ENCODE peak calls at places on chromosomes 16 and 17, in eight cellular contexts. C, R, P, O, F, B, H and T are unnamed samples.

GRCh38 chr16:8753411-8754054 is 43.9 kb downstream of the TMEM186 start:
- DNase-seq in C (no peak), B (no peak), H (no peak), R (no peak), F (no peak), P (no peak), O (no peak), T (peak; percentile 19)

GRCh38 chr17:38584350-38584925 is 21.3 kb downstream of the SRCIN1 start:
- DNase-seq in C (peak; percentile 84), O (peak; percentile 24), P (peak; percentile 84), H (peak; percentile 57), F (peak; percentile 74), R (peak; percentile 49), B (peak; percentile 56), T (peak; percentile 27)

GRCh38 chr16:48123104-48123788 is 32.5 kb downstream of the ABCC12 start:
- DNase-seq in R (peak; percentile 64), P (peak; percentile 97), B (no peak), C (no peak), H (no peak), O (no peak), F (peak; percentile 58), T (peak; percentile 98)

GRCh38 chr17:21295036-21295952 is 10.8 kb downstream of the MAP2K3 start:
- DNase-seq in F (no peak), R (no peak), O (no peak), P (no peak), C (no peak), B (no peak), H (no peak), T (peak; percentile 27)

GRCh38 chr17:15349119-15349518 is 7.7 kb upstream of the TEKT3 start:
- DNase-seq in O (no peak), H (no peak), P (peak; percentile 20), B (no peak), R (no peak), C (no peak), F (no peak), T (no peak)

GRCh38 chr16:17331071-17331521 is 139.7 kb downstream of the XYLT1 start:
- DNase-seq in C (no peak), P (no peak), F (no peak), R (no peak), O (no peak), B (no peak), H (no peak), T (no peak)

GRCh38 chr17:50699410-50699809 is 8.3 kb downstream of the ANKRD40 start:
- DNase-seq in R (no peak), F (no peak), H (no peak), C (no peak), P (no peak), O (no peak), B (no peak), T (no peak)

GRCh38 chr16:76182092-76182635 is 95.0 kb upstream of the CNTNAP4 start:
- DNase-seq in R (no peak), O (no peak), F (no peak), B (no peak), C (peak; percentile 77), H (no peak), P (no peak), T (no peak)

GRCh38 chr17:559699-560378 is 154.8 kb downstream of the VPS53 start:
- DNase-seq in F (no peak), P (peak; percentile 62), R (no peak), B (no peak), C (no peak), O (no peak), H (no peak), T (peak; percentile 99)

GRCh38 chr17:67648032-67648761 is 69.5 kb upstream of the NOL11 start:
- DNase-seq in O (no peak), F (no peak), R (no peak), C (no peak), B (no peak), P (no peak), H (no peak), T (no peak)

GRCh38 chr17:69175812-69176517 is 34.3 kb upstream of the ABCA6 start:
- DNase-seq in R (no peak), H (no peak), B (no peak), F (no peak), O (no peak), P (peak; percentile 58), C (no peak), T (peak; percentile 89)

GRCh38 chr17:1365445-1366039 is 34.5 kb downstream of the YWHAE start:
- DNase-seq in R (no peak), B (peak; percentile 38), H (peak; percentile 40), F (peak; percentile 37), P (peak; percentile 59), O (no peak), C (peak; percentile 89), T (peak; percentile 77)

GRCh38 chr17:54521137-54521536 is 379.5 kb upstream of the TOM1L1 start:
- DNase-seq in H (no peak), C (no peak), P (no peak), B (no peak), O (no peak), F (no peak), R (no peak), T (no peak)

GRCh38 chr17:14373587-14374259 is 72.8 kb downstream of the HS3ST3B1 start:
- DNase-seq in P (no peak), C (no peak), B (no peak), O (no peak), F (no peak), R (no peak), H (no peak), T (peak; percentile 20)

GRCh38 chr16:8952281-8952751 is 11.4 kb downstream of the USP7 start:
- DNase-seq in F (no peak), P (no peak), C (no peak), R (no peak), B (no peak), O (no peak), H (no peak), T (no peak)

GRCh38 chr16:74901606-74902005 is 83.3 kb downstream of the WDR59 start:
- DNase-seq in P (no peak), B (no peak), C (no peak), O (no peak), R (no peak), F (no peak), H (no peak), T (no peak)

GRCh38 chr17:50884354-50885311 is 18.5 kb upstream of the TOB1 start:
- DNase-seq in C (no peak), R (no peak), H (no peak), F (no peak), O (no peak), B (no peak), P (peak; percentile 25), T (peak; percentile 89)

GRCh38 chr16:66238696-66239095 is 127.8 kb upstream of the CDH5 start:
- DNase-seq in P (no peak), B (no peak), F (no peak), R (no peak), O (no peak), C (no peak), H (no peak), T (no peak)

GRCh38 chr17:81518785-81519283 is 6.2 kb upstream of the ACTG1 start:
- DNase-seq in B (no peak), O (no peak), H (no peak), R (no peak), P (peak; percentile 51), F (peak; percentile 67), C (no peak), T (no peak)

GRCh38 chr17:57562231-57562630 is 182.9 kb downstream of the CCDC182 start:
- DNase-seq in B (no peak), O (no peak), C (peak; percentile 55), R (no peak), P (no peak), F (no peak), H (no peak), T (no peak)

GRCh38 chr16:80803341-80804060 is 897 bp downstream of the CDYL2 start:
- DNase-seq in B (peak; percentile 10), P (peak; percentile 8), C (peak; percentile 41), O (no peak), H (peak; percentile 24), F (peak; percentile 66), R (no peak), T (peak; percentile 8)

GRCh38 chr16:6643083-6643686 is 689.5 kb upstream of the RBFOX1 start:
- DNase-seq in P (peak; percentile 18), B (peak; percentile 21), R (no peak), H (peak; percentile 2), O (no peak), C (peak; percentile 84), F (peak; percentile 31), T (peak; percentile 34)

GRCh38 chr17:56392274-56392673 is 201.2 kb upstream of the NOG start:
- DNase-seq in F (no peak), H (no peak), R (no peak), O (no peak), C (no peak), B (no peak), P (no peak), T (no peak)

GRCh38 chr17:65294184-65294719 is 157.1 kb downstream of the RGS9 start:
- DNase-seq in R (peak; percentile 37), H (peak; percentile 30), P (peak; percentile 71), C (peak; percentile 49), B (peak; percentile 20), O (peak; percentile 6), F (peak; percentile 70), T (peak; percentile 75)

GRCh38 chr17:50469005-50469605 is 425 bp upstream of the CHAD start:
- DNase-seq in B (no peak), P (no peak), H (no peak), O (no peak), C (no peak), F (no peak), R (no peak), T (no peak)

GRCh38 chr16:30076276-30076791 is 540 bp downstream of the PPP4C start:
- DNase-seq in R (no peak), F (no peak), B (no peak), C (no peak), O (no peak), P (no peak), H (no peak), T (no peak)

GRCh38 chr17:63349478-63350000 is 96.6 kb downstream of the CYB561 start:
- DNase-seq in B (no peak), H (no peak), C (no peak), R (no peak), O (no peak), F (no peak), P (no peak), T (no peak)

GRCh38 chr17:20095366-20096080 is 86.4 kb downstream of the SPECC1 start:
- DNase-seq in B (no peak), H (no peak), C (peak; percentile 82), R (no peak), P (peak; percentile 17), F (no peak), O (peak; percentile 24), T (no peak)

GRCh38 chr17:81285179-81285878 is 9.8 kb downstream of the SLC38A10 start:
- DNase-seq in F (peak; percentile 82), O (peak; percentile 12), B (peak; percentile 37), P (no peak), H (peak; percentile 41), C (no peak), R (peak; percentile 51), T (peak; percentile 17)

GRCh38 chr17:42514867-42515266 is 21.2 kb upstream of the NAGLU start:
- DNase-seq in R (no peak), H (no peak), P (no peak), O (no peak), B (no peak), C (no peak), F (no peak), T (no peak)

GRCh38 chr16:19810817-19811731 is 73.6 kb downstream of the GPRC5B start:
- DNase-seq in F (no peak), R (no peak), H (no peak), B (no peak), C (no peak), P (peak; percentile 40), O (no peak), T (peak; percentile 89)

GRCh38 chr17:58513391-58513912 is 986 bp downstream of the MTMR4 start:
- DNase-seq in H (no peak), F (peak; percentile 55), C (no peak), O (no peak), R (no peak), B (peak; percentile 14), P (no peak), T (no peak)

GRCh38 chr16:49700928-49701685 is 154.8 kb downstream of the ZNF423 start:
- DNase-seq in H (no peak), B (no peak), R (no peak), O (no peak), F (no peak), C (no peak), P (no peak), T (no peak)

GRCh38 chr16:813204-813915 is 12.8 kb upstream of the GNG13 start:
- DNase-seq in C (no peak), R (no peak), P (peak; percentile 68), F (peak; percentile 79), O (peak; percentile 33), B (peak; percentile 39), H (peak; percentile 34), T (no peak)